ENCODE peak calls at places on chromosomes 16 and 17, in seven cellular contexts. K is skeletal muscle cell, Z is NCI-H2029 treated with DMSO at 0.1 percent for 48 hours, P is NCI-H510A treated with DMSO at 0.1 percent for 48 hours, X is AG08395, N is A172, E is Peyer's patch. G is an unnamed sample.

GRCh38 chr16:66116163-66116792 is 250.2 kb upstream of the CDH5 start:
- DNase-seq in K (no peak), Z (no peak), P (no peak), X (peak; percentile 53), N (peak; percentile 51), E (no peak), G (no peak)

GRCh38 chr17:70987867-70988340 is 818.6 kb downstream of the KCNJ2 start:
- DNase-seq in K (no peak), Z (no peak), P (no peak), X (no peak), N (no peak), E (no peak), G (no peak)

GRCh38 chr16:48907906-48908634 is 298.1 kb upstream of the N4BP1 start:
- DNase-seq in K (no peak), Z (no peak), P (no peak), X (no peak), N (peak; percentile 52), E (no peak), G (no peak)

GRCh38 chr17:32697728-32698625 is 178.9 kb downstream of the MYO1D start:
- DNase-seq in K (no peak), Z (no peak), P (no peak), X (no peak), N (no peak), E (no peak), G (no peak)

GRCh38 chr17:43142153-43142552 is 17.0 kb upstream of the BRCA1 start:
- DNase-seq in K (no peak), Z (no peak), P (no peak), X (no peak), N (no peak), E (no peak), G (no peak)

GRCh38 chr17:65519471-65519870 is 42.0 kb downstream of the AXIN2 start:
- DNase-seq in K (no peak), Z (no peak), P (no peak), X (no peak), N (no peak), E (no peak), G (no peak)

GRCh38 chr17:59347975-59348391 is 16.5 kb downstream of the YPEL2 start:
- DNase-seq in K (no peak), Z (no peak), P (no peak), X (no peak), N (no peak), E (no peak), G (no peak)

GRCh38 chr17:80773243-80773991 is 218.2 kb upstream of the CHMP6 start:
- DNase-seq in K (no peak), Z (peak; percentile 49), P (no peak), X (peak; percentile 9), N (no peak), E (no peak), G (no peak)

GRCh38 chr17:49915670-49916069 is 53.3 kb upstream of the DLX4 start:
- DNase-seq in K (no peak), Z (no peak), P (no peak), X (no peak), N (no peak), E (no peak), G (no peak)

GRCh38 chr17:3626831-3627565 is 9.1 kb downstream of the SHPK start:
- DNase-seq in K (no peak), Z (no peak), P (no peak), X (peak; percentile 33), N (no peak), E (no peak), G (no peak)

GRCh38 chr17:47620503-47621245 is 29.0 kb upstream of the KPNB1 start:
- DNase-seq in K (no peak), Z (no peak), P (peak; percentile 18), X (no peak), N (no peak), E (no peak), G (no peak)

GRCh38 chr16:11735801-11736200 is 6.9 kb downstream of the TXNDC11 start:
- DNase-seq in K (no peak), Z (no peak), P (no peak), X (no peak), N (no peak), E (no peak), G (no peak)

GRCh38 chr16:87602005-87602790 is at the start of gene JPH3:
- DNase-seq in K (no peak), Z (no peak), P (no peak), X (no peak), N (peak; percentile 41), E (no peak), G (no peak)

GRCh38 chr17:40151414-40151955 is 11.1 kb downstream of the CASC3 start:
- DNase-seq in K (no peak), Z (no peak), P (no peak), X (no peak), N (no peak), E (no peak), G (no peak)

GRCh38 chr17:82603981-82604448 is 44.2 kb downstream of the WDR45B start:
- DNase-seq in K (no peak), Z (no peak), P (peak; percentile 81), X (no peak), N (no peak), E (peak; percentile 70), G (no peak)

GRCh38 chr16:75011634-75012307 is 12.9 kb downstream of the ZNRF1 start:
- DNase-seq in K (peak; percentile 75), Z (no peak), P (no peak), X (peak; percentile 86), N (peak; percentile 92), E (no peak), G (no peak)

GRCh38 chr17:76667356-76667755 is 23.8 kb upstream of the ST6GALNAC1 start:
- DNase-seq in K (no peak), Z (no peak), P (no peak), X (no peak), N (no peak), E (no peak), G (no peak)

GRCh38 chr17:72476575-72476986 is 355.8 kb downstream of the SOX9 start:
- DNase-seq in K (no peak), Z (peak; percentile 36), P (peak; percentile 39), X (no peak), N (no peak), E (no peak), G (no peak)

GRCh38 chr17:75069783-75070182 is 18.0 kb upstream of the SLC16A5 start:
- DNase-seq in K (no peak), Z (no peak), P (no peak), X (peak; percentile 56), N (peak; percentile 52), E (no peak), G (no peak)

GRCh38 chr17:73311428-73311780 is 397 bp downstream of the CDC42EP4 start:
- DNase-seq in K (no peak), Z (no peak), P (no peak), X (no peak), N (no peak), E (no peak), G (no peak)

GRCh38 chr17:36933174-36934143 is 3.8 kb upstream of the LHX1 start:
- DNase-seq in K (no peak), Z (no peak), P (no peak), X (no peak), N (no peak), E (no peak), G (no peak)

GRCh38 chr16:25018972-25019617 is 3.9 kb upstream of the ARHGAP17 start:
- DNase-seq in K (no peak), Z (no peak), P (no peak), X (no peak), N (no peak), E (no peak), G (no peak)

GRCh38 chr16:84932691-84933090 is 78.6 kb downstream of the ZDHHC7 start:
- DNase-seq in K (no peak), Z (no peak), P (no peak), X (no peak), N (no peak), E (no peak), G (no peak)